ENCODE peak calls at places on chromosomes 16 and 17, in five cellular contexts. Z is tibial artery, O is heart left ventricle, I is gastrocnemius medialis, K is K562. V is an unnamed sample.

GRCh38 chr16:391885-392335 is 5.1 kb upstream of the NME4 start:
- DNase-seq in K (peak; percentile 62), Z (no peak), O (no peak), I (no peak), V (peak; percentile 47)

GRCh38 chr17:51731941-51732722 is 426.4 kb downstream of the CA10 start:
- DNase-seq in K (no peak), I (no peak), Z (no peak), O (no peak), V (no peak)

GRCh38 chr17:80361495-80362220 is 53.3 kb upstream of the ENDOV start:
- DNase-seq in Z (peak; percentile 12), O (no peak), K (peak; percentile 58), I (no peak), V (peak; percentile 33)

GRCh38 chr17:34675143-34675542 is 95.8 kb downstream of the TMEM132E start:
- DNase-seq in I (no peak), Z (no peak), K (no peak), O (no peak), V (no peak)

GRCh38 chr17:55005520-55005919 is 37.0 kb downstream of the STXBP4 start:
- DNase-seq in I (no peak), O (no peak), Z (no peak), K (peak; percentile 14), V (no peak)

GRCh38 chr16:54939537-54940278 is 9.0 kb downstream of the IRX5 start:
- DNase-seq in I (no peak), K (peak; percentile 50), Z (no peak), O (no peak), V (no peak)

GRCh38 chr17:76523084-76524037 is 14.1 kb downstream of the CYGB start:
- DNase-seq in K (peak; percentile 91), Z (no peak), O (peak; percentile 91), I (peak; percentile 54), V (no peak)

GRCh38 chr16:78499399-78499798 is 399.9 kb downstream of the WWOX start:
- DNase-seq in Z (no peak), I (no peak), O (no peak), K (no peak), V (no peak)

GRCh38 chr17:53353919-53354351 is 468.8 kb upstream of the KIF2B start:
- DNase-seq in K (no peak), Z (no peak), I (no peak), O (no peak), V (no peak)

GRCh38 chr17:9239260-9239820 is 218.0 kb downstream of the NTN1 start:
- DNase-seq in K (no peak), O (no peak), Z (no peak), I (no peak), V (no peak)

GRCh38 chr16:1678500-1679098 is 520 bp downstream of the JPT2 start:
- DNase-seq in Z (peak; percentile 54), O (peak; percentile 72), I (peak; percentile 15), K (no peak), V (peak; percentile 27)

GRCh38 chr17:31158741-31159377 is 64.1 kb downstream of the NF1 start:
- DNase-seq in Z (no peak), I (no peak), K (no peak), O (no peak), V (no peak)

GRCh38 chr16:7335991-7336634 is 3.5 kb downstream of the RBFOX1 start:
- DNase-seq in Z (no peak), K (no peak), I (peak; percentile 27), O (no peak), V (no peak)

GRCh38 chr17:10526517-10526916 is 8.2 kb upstream of the MYH1 start:
- DNase-seq in O (no peak), I (no peak), Z (no peak), K (no peak), V (no peak)

GRCh38 chr17:38608648-38609047 is 2.9 kb upstream of the SRCIN1 start:
- DNase-seq in O (peak; percentile 27), Z (no peak), I (no peak), K (no peak), V (no peak)

GRCh38 chr17:20926532-20926931 is 116.3 kb downstream of the USP22 start:
- DNase-seq in K (no peak), Z (no peak), O (no peak), I (no peak), V (no peak)

GRCh38 chr16:31347445-31347844 is 7.5 kb upstream of the ITGAX start:
- DNase-seq in I (no peak), O (no peak), K (no peak), Z (no peak), V (no peak)

GRCh38 chr17:7435676-7436555 is 681 bp downstream of the TMEM102 start:
- DNase-seq in Z (no peak), K (peak; percentile 52), I (no peak), O (no peak), V (peak; percentile 58)

DNA sequence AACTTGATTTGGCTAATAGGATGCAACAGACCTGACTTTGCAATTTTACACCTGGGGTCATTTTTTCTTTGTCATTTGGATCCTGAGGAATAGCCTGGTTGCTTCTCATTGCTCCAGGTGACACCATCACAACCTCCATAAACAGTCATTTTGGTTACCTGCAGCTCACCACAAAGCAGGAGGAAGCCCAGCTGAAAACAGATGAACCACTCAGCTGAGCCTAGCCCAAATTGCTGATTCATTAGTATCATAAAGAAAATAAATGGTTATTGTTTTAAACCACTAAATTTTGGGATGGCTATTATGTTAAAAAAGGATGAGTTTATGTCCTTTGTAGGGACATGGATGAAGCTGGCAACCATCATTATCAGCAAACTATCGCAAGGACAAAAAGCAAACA is 841.0 kb upstream of the EEF2KMT start:
- DNase-seq in K (no peak), O (no peak), I (no peak), Z (no peak), V (no peak)
- H3K9me3 ChIP-seq in K (no peaks in the 10 kb centered on the region), O (no peaks in the 10 kb centered on the region), I (no peaks in the 10 kb centered on the region), Z (peaks cover 27% of the 10 kb centered on the region), V (no peaks in the 10 kb centered on the region)

GRCh38 chr16:29757950-29758466 is 12.2 kb upstream of the C16orf54 start:
- DNase-seq in O (no peak), K (no peak), I (no peak), Z (no peak), V (peak; percentile 81)
- TF ChIP-seq CTCF in O (no peak), K (no peak), I (no peak), Z (no peak), V (peak; percentile 33)

GRCh38 chr16:56675685-56676210 is 6.1 kb downstream of the MT1H start:
- DNase-seq in I (no peak), O (no peak), Z (no peak), K (peak; percentile 15), V (no peak)
- H3K4me3 ChIP-seq in I (no peak overlapping the region), O (peak overlapping the region; percentile 13), Z (no peak overlapping the region), K (no peak overlapping the region), V (no peak overlapping the region)

GRCh38 chr16:35637683-35638082 is 2178.3 kb downstream of the TP53TG3F start:
- DNase-seq in O (no peak), I (no peak), K (no peak), Z (no peak), V (no peak)
- H3K9me3 ChIP-seq in O (no peaks in the 10 kb centered on the region), I (no peaks in the 10 kb centered on the region), K (no peaks in the 10 kb centered on the region), Z (no peaks in the 10 kb centered on the region), V (no peaks in the 10 kb centered on the region)